ENCODE peak calls at places on chromosomes 16 and 17, in seven cellular contexts. One of them, this sample, is unnamed.
A peak's percentile ranks its signal among the peaks of the same experiment; 100 is the strongest.

GRCh38 chr17:49618112-49618611 is 42.5 kb downstream of the NXPH3 start:
- DNase-seq in PC-9: no peak
- DNase-seq in sigmoid colon: no peak
- DNase-seq in esophagus muscularis mucosa: no peak
- DNase-seq in tibial artery: no peak
- DNase-seq in neural progenitor cell: no peak
- DNase-seq in AG04450: no peak
- DNase-seq in this sample: no peak

GRCh38 chr16:70715860-70716357 is 30.1 kb upstream of the MTSS2 start:
- DNase-seq in tibial artery: no peak
- DNase-seq in sigmoid colon: no peak
- DNase-seq in esophagus muscularis mucosa: no peak
- DNase-seq in PC-9: no peak
- DNase-seq in neural progenitor cell: no peak
- DNase-seq in AG04450: no peak
- DNase-seq in this sample: no peak

GRCh38 chr16:78127130-78127529 is 27.7 kb downstream of the WWOX start:
- DNase-seq in sigmoid colon: no peak
- DNase-seq in PC-9: no peak
- DNase-seq in esophagus muscularis mucosa: no peak
- DNase-seq in AG04450: no peak
- DNase-seq in tibial artery: no peak
- DNase-seq in neural progenitor cell: no peak
- DNase-seq in this sample: no peak

GRCh38 chr17:12831839-12832238 is 42.5 kb downstream of the ARHGAP44 start:
- DNase-seq in sigmoid colon: no peak
- DNase-seq in PC-9: no peak
- DNase-seq in esophagus muscularis mucosa: no peak
- DNase-seq in tibial artery: no peak
- DNase-seq in neural progenitor cell: no peak
- DNase-seq in AG04450: no peak
- DNase-seq in this sample: no peak

GRCh38 chr17:5854871-5855554 is 215.2 kb upstream of the WSCD1 start:
- DNase-seq in esophagus muscularis mucosa: peak; percentile 84
- DNase-seq in tibial artery: no peak
- DNase-seq in AG04450: no peak
- DNase-seq in neural progenitor cell: no peak
- DNase-seq in sigmoid colon: no peak
- DNase-seq in PC-9: no peak
- DNase-seq in this sample: no peak

GRCh38 chr17:81291662-81292061 is 3.4 kb downstream of the SLC38A10 start:
- DNase-seq in esophagus muscularis mucosa: no peak
- DNase-seq in AG04450: no peak
- DNase-seq in tibial artery: peak; percentile 84
- DNase-seq in neural progenitor cell: peak; percentile 71
- DNase-seq in sigmoid colon: peak; percentile 85
- DNase-seq in PC-9: peak; percentile 50
- DNase-seq in this sample: peak; percentile 73

GRCh38 chr17:2485543-2485942 is 26.1 kb downstream of the METTL16 start:
- DNase-seq in PC-9: peak; percentile 11
- DNase-seq in esophagus muscularis mucosa: no peak
- DNase-seq in neural progenitor cell: no peak
- DNase-seq in AG04450: no peak
- DNase-seq in tibial artery: no peak
- DNase-seq in sigmoid colon: no peak
- DNase-seq in this sample: no peak

GRCh38 chr16:1152123-1152638 is 725 bp upstream of the CACNA1H start:
- DNase-seq in tibial artery: no peak
- DNase-seq in neural progenitor cell: peak; percentile 78
- DNase-seq in esophagus muscularis mucosa: no peak
- DNase-seq in AG04450: no peak
- DNase-seq in PC-9: no peak
- DNase-seq in sigmoid colon: peak; percentile 80
- DNase-seq in this sample: peak; percentile 21

GRCh38 chr17:10875411-10875810 is 37.5 kb upstream of the PIRT start:
- DNase-seq in AG04450: no peak
- DNase-seq in tibial artery: no peak
- DNase-seq in esophagus muscularis mucosa: no peak
- DNase-seq in neural progenitor cell: peak; percentile 73
- DNase-seq in sigmoid colon: no peak
- DNase-seq in PC-9: peak; percentile 4
- DNase-seq in this sample: no peak

GRCh38 chr17:68437979-68438877 is 19.1 kb downstream of the WIPI1 start:
- DNase-seq in neural progenitor cell: no peak
- DNase-seq in tibial artery: peak; percentile 38
- DNase-seq in sigmoid colon: no peak
- DNase-seq in esophagus muscularis mucosa: no peak
- DNase-seq in PC-9: no peak
- DNase-seq in AG04450: no peak
- DNase-seq in this sample: no peak

GRCh38 chr17:59848778-59849177 is 44.0 kb downstream of the TUBD1 start:
- DNase-seq in PC-9: peak; percentile 65
- DNase-seq in neural progenitor cell: no peak
- DNase-seq in tibial artery: peak; percentile 84
- DNase-seq in AG04450: no peak
- DNase-seq in sigmoid colon: peak; percentile 91
- DNase-seq in esophagus muscularis mucosa: no peak
- DNase-seq in this sample: peak; percentile 75

GRCh38 chr16:55144656-55145055 is 179.3 kb upstream of the IRX6 start:
- DNase-seq in sigmoid colon: no peak
- DNase-seq in tibial artery: no peak
- DNase-seq in neural progenitor cell: no peak
- DNase-seq in esophagus muscularis mucosa: no peak
- DNase-seq in PC-9: no peak
- DNase-seq in AG04450: no peak
- DNase-seq in this sample: no peak

GRCh38 chr16:324451-325334 is 27.8 kb downstream of the AXIN1 start:
- DNase-seq in tibial artery: no peak
- DNase-seq in sigmoid colon: no peak
- DNase-seq in PC-9: no peak
- DNase-seq in AG04450: no peak
- DNase-seq in neural progenitor cell: no peak
- DNase-seq in esophagus muscularis mucosa: no peak
- DNase-seq in this sample: peak; percentile 74

GRCh38 chr17:43406676-43407645 is 8.2 kb downstream of the ARL4D start:
- DNase-seq in AG04450: peak; percentile 54
- DNase-seq in PC-9: no peak
- DNase-seq in esophagus muscularis mucosa: no peak
- DNase-seq in neural progenitor cell: no peak
- DNase-seq in sigmoid colon: no peak
- DNase-seq in tibial artery: peak; percentile 54
- DNase-seq in this sample: no peak

GRCh38 chr16:21638573-21638975 is 13.8 kb downstream of the IGSF6 start:
- DNase-seq in AG04450: no peak
- DNase-seq in sigmoid colon: no peak
- DNase-seq in PC-9: no peak
- DNase-seq in tibial artery: no peak
- DNase-seq in esophagus muscularis mucosa: no peak
- DNase-seq in neural progenitor cell: no peak
- DNase-seq in this sample: no peak

GRCh38 chr17:69733171-69734014 is 318.9 kb downstream of the MAP2K6 start:
- DNase-seq in neural progenitor cell: no peak
- DNase-seq in AG04450: peak; percentile 33
- DNase-seq in PC-9: no peak
- DNase-seq in sigmoid colon: no peak
- DNase-seq in esophagus muscularis mucosa: no peak
- DNase-seq in tibial artery: no peak
- DNase-seq in this sample: no peak

GRCh38 chr17:11736613-11737289 is 138.5 kb downstream of the DNAH9 start:
- DNase-seq in sigmoid colon: no peak
- DNase-seq in PC-9: no peak
- DNase-seq in esophagus muscularis mucosa: no peak
- DNase-seq in neural progenitor cell: no peak
- DNase-seq in AG04450: no peak
- DNase-seq in tibial artery: no peak
- DNase-seq in this sample: no peak

GRCh38 chr17:63542942-63543821 is 7.1 kb upstream of the DCAF7 start:
- DNase-seq in AG04450: no peak
- DNase-seq in esophagus muscularis mucosa: no peak
- DNase-seq in sigmoid colon: no peak
- DNase-seq in PC-9: peak; percentile 33
- DNase-seq in tibial artery: peak; percentile 32
- DNase-seq in neural progenitor cell: no peak
- DNase-seq in this sample: no peak

GRCh38 chr16:65667013-65667578 is 545.2 kb upstream of the CDH11 start:
- DNase-seq in neural progenitor cell: peak; percentile 72
- DNase-seq in sigmoid colon: no peak
- DNase-seq in tibial artery: no peak
- DNase-seq in PC-9: no peak
- DNase-seq in esophagus muscularis mucosa: no peak
- DNase-seq in AG04450: no peak
- DNase-seq in this sample: no peak

GRCh38 chr16:25785361-25785760 is 93.6 kb downstream of the HS3ST4 start:
- DNase-seq in PC-9: no peak
- DNase-seq in AG04450: no peak
- DNase-seq in neural progenitor cell: no peak
- DNase-seq in tibial artery: no peak
- DNase-seq in sigmoid colon: no peak
- DNase-seq in esophagus muscularis mucosa: no peak
- DNase-seq in this sample: no peak
- H3K27me3 ChIP-seq in PC-9: no peaks in the 10 kb centered on the region
- H3K27me3 ChIP-seq in AG04450: no peaks in the 10 kb centered on the region
- H3K27me3 ChIP-seq in neural progenitor cell: no peaks in the 10 kb centered on the region
- H3K27me3 ChIP-seq in tibial artery: no peaks in the 10 kb centered on the region
- H3K27me3 ChIP-seq in sigmoid colon: no peaks in the 10 kb centered on the region
- H3K27me3 ChIP-seq in esophagus muscularis mucosa: no peaks in the 10 kb centered on the region
- H3K27me3 ChIP-seq in this sample: no peaks in the 10 kb centered on the region

GRCh38 chr17:58307468-58308172 is 21.0 kb downstream of the TSPOAP1 start:
- DNase-seq in AG04450: no peak
- DNase-seq in neural progenitor cell: no peak
- DNase-seq in PC-9: no peak
- DNase-seq in sigmoid colon: peak; percentile 43
- DNase-seq in tibial artery: no peak
- DNase-seq in esophagus muscularis mucosa: peak; percentile 66
- DNase-seq in this sample: no peak

GRCh38 chr17:58309918-58310259 is 18.7 kb downstream of the TSPOAP1 start:
- DNase-seq in tibial artery: no peak
- DNase-seq in neural progenitor cell: no peak
- DNase-seq in AG04450: no peak
- DNase-seq in esophagus muscularis mucosa: peak; percentile 79
- DNase-seq in sigmoid colon: no peak
- DNase-seq in PC-9: no peak
- DNase-seq in this sample: no peak

GRCh38 chr17:58306131-58306951 is 22.3 kb downstream of the TSPOAP1 start:
- DNase-seq in PC-9: no peak
- DNase-seq in tibial artery: no peak
- DNase-seq in neural progenitor cell: no peak
- DNase-seq in esophagus muscularis mucosa: peak; percentile 82
- DNase-seq in AG04450: no peak
- DNase-seq in sigmoid colon: peak; percentile 48
- DNase-seq in this sample: no peak

GRCh38 chr17:58308985-58309917 is 19.3 kb downstream of the TSPOAP1 start:
- DNase-seq in esophagus muscularis mucosa: peak; percentile 89
- DNase-seq in AG04450: no peak
- DNase-seq in neural progenitor cell: no peak
- DNase-seq in tibial artery: no peak
- DNase-seq in PC-9: no peak
- DNase-seq in sigmoid colon: no peak
- DNase-seq in this sample: no peak

DNA sequence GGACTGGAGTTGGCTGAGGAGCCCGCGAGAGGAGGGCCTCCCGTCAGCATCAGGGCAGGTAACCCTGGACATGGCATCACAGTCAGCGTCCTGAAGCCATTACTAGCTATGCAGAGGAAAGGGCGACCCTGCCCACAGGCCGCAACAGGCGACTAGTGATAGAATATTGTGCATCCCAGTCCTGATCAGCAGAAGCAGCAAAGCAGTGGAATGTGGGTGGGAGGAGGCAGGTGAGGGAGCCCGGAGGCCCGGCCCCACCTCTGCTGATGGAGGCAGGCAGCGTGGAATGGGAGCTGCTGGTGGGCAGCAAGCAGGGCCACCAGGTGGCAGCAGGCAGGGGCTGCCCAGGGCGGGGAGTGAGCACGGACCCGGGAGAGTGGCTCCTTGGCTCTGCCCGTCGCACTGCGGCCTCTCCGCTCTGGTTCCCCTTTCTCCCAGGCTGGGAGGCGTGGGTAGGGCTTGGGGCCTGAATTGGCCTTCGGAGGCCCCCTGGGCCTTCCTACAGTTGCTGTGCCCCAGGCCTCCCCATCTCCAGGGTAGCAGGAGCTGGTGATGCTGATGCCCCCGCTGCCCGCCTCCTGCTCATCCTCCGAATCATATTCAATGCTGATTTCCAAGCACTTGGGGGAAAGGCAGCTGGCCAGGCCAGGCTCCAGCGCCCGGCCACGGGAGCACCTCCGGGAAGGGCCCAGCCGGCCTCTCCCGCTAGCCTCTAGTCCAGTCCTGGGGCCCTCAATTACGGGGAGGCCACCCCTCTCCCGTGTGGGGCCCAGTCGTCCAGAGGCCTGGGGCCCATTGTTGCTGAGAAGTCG is 20.2 kb downstream of the TSPOAP1 start:
- DNase-seq in neural progenitor cell: peak; percentile 66
- DNase-seq in esophagus muscularis mucosa: peak; percentile 75
- DNase-seq in tibial artery: peak; percentile 60
- DNase-seq in sigmoid colon: no peak
- DNase-seq in AG04450: no peak
- DNase-seq in PC-9: no peak
- DNase-seq in this sample: no peak
- TF ChIP-seq CTCF in neural progenitor cell: peak; percentile 58
- TF ChIP-seq CTCF in esophagus muscularis mucosa: no peak
- TF ChIP-seq CTCF in tibial artery: no peak
- TF ChIP-seq CTCF in sigmoid colon: no peak
- TF ChIP-seq CTCF in AG04450: peak; percentile 38
- TF ChIP-seq CTCF in PC-9: peak; percentile 43
- TF ChIP-seq CTCF in this sample: peak; percentile 31

GRCh38 chr17:48552453-48553189 is 7.7 kb upstream of the HOXB2 start:
- DNase-seq in neural progenitor cell: peak; percentile 36
- DNase-seq in AG04450: no peak
- DNase-seq in PC-9: no peak
- DNase-seq in tibial artery: no peak
- DNase-seq in esophagus muscularis mucosa: no peak
- DNase-seq in sigmoid colon: peak; percentile 81
- DNase-seq in this sample: no peak
- H3K27me3 ChIP-seq in neural progenitor cell: peaks cover 100% of the 10 kb centered on the region
- H3K27me3 ChIP-seq in AG04450: no peaks in the 10 kb centered on the region
- H3K27me3 ChIP-seq in PC-9: no peaks in the 10 kb centered on the region
- H3K27me3 ChIP-seq in tibial artery: no peaks in the 10 kb centered on the region
- H3K27me3 ChIP-seq in esophagus muscularis mucosa: no peaks in the 10 kb centered on the region
- H3K27me3 ChIP-seq in sigmoid colon: no peaks in the 10 kb centered on the region
- H3K27me3 ChIP-seq in this sample: no peaks in the 10 kb centered on the region

GRCh38 chr17:73933164-73933766 is 270.2 kb upstream of the RPL38 start:
- DNase-seq in tibial artery: no peak
- DNase-seq in neural progenitor cell: no peak
- DNase-seq in PC-9: no peak
- DNase-seq in esophagus muscularis mucosa: peak; percentile 72
- DNase-seq in AG04450: no peak
- DNase-seq in sigmoid colon: no peak
- DNase-seq in this sample: no peak

GRCh38 chr17:73932216-73932749 is 271.2 kb upstream of the RPL38 start:
- DNase-seq in AG04450: no peak
- DNase-seq in neural progenitor cell: no peak
- DNase-seq in tibial artery: no peak
- DNase-seq in esophagus muscularis mucosa: peak; percentile 81
- DNase-seq in PC-9: no peak
- DNase-seq in sigmoid colon: no peak
- DNase-seq in this sample: no peak

GRCh38 chr17:73934696-73935095 is 268.8 kb upstream of the RPL38 start:
- DNase-seq in sigmoid colon: no peak
- DNase-seq in esophagus muscularis mucosa: no peak
- DNase-seq in AG04450: no peak
- DNase-seq in neural progenitor cell: no peak
- DNase-seq in PC-9: no peak
- DNase-seq in tibial artery: no peak
- DNase-seq in this sample: no peak

GRCh38 chr17:73933871-73934270 is 269.6 kb upstream of the RPL38 start:
- DNase-seq in PC-9: no peak
- DNase-seq in neural progenitor cell: no peak
- DNase-seq in esophagus muscularis mucosa: no peak
- DNase-seq in sigmoid colon: no peak
- DNase-seq in tibial artery: no peak
- DNase-seq in AG04450: no peak
- DNase-seq in this sample: no peak

GRCh38 chr17:73929860-73930430 is 273.5 kb upstream of the RPL38 start:
- DNase-seq in tibial artery: no peak
- DNase-seq in PC-9: no peak
- DNase-seq in neural progenitor cell: no peak
- DNase-seq in esophagus muscularis mucosa: no peak
- DNase-seq in sigmoid colon: no peak
- DNase-seq in AG04450: no peak
- DNase-seq in this sample: no peak
- TF ChIP-seq CTCF in tibial artery: no peak
- TF ChIP-seq CTCF in PC-9: no peak
- TF ChIP-seq CTCF in neural progenitor cell: peak; percentile 25
- TF ChIP-seq CTCF in esophagus muscularis mucosa: no peak
- TF ChIP-seq CTCF in sigmoid colon: no peak
- TF ChIP-seq CTCF in AG04450: no peak
- TF ChIP-seq CTCF in this sample: no peak